ENCODE peak calls at places on chromosomes 6 and 20, in five cellular contexts. V is right atrium auricular region, M is H9, H is choroid plexus epithelial cell, O is GM20000. Z is an unnamed sample.

GRCh38 chr20:10536531-10536930 is 101.4 kb downstream of the SLX4IP start:
- DNase-seq in O (no peak), V (no peak), M (peak), H (peak), Z (peak)

GRCh38 chr6:106084106-106084963 is 1.8 kb upstream of the PRDM1 start:
- DNase-seq in H (peak), M (peak), V (no peak), O (peak), Z (no peak)

GRCh38 chr20:54475334-54476287 is at the start of gene DOK5:
- DNase-seq in H (peak), V (peak), O (no peak), M (peak), Z (no peak)

GRCh38 chr6:67748521-67748920 is 886.6 kb upstream of the ADGRB3 start:
- DNase-seq in O (no peak), M (no peak), V (no peak), H (no peak), Z (no peak)

GRCh38 chr20:35992713-35993335 is 24.4 kb downstream of the CNBD2 start:
- DNase-seq in H (peak), M (peak), O (peak), V (no peak), Z (peak)

GRCh38 chr6:100998111-100998510 is 117.0 kb upstream of the ASCC3 start:
- DNase-seq in V (no peak), H (peak), M (no peak), O (no peak), Z (no peak)

GRCh38 chr6:40912158-40912946 is 126.7 kb downstream of the UNC5CL start:
- DNase-seq in H (peak), M (peak), V (no peak), O (peak), Z (peak)

GRCh38 chr20:58344741-58345140 is 35.2 kb downstream of the RAB22A start:
- DNase-seq in V (no peak), O (no peak), M (no peak), H (peak), Z (no peak)

GRCh38 chr6:37302086-37302686 is 44.2 kb upstream of the TMEM217 start:
- DNase-seq in O (no peak), M (no peak), V (no peak), H (no peak), Z (no peak)

GRCh38 chr20:61966492-61967244 is 99.0 kb downstream of the TAF4 start:
- DNase-seq in V (no peak), M (no peak), O (no peak), H (no peak), Z (no peak)

GRCh38 chr6:25883536-25883935 is 9.5 kb upstream of the SLC17A3 start:
- DNase-seq in O (no peak), M (no peak), V (no peak), H (no peak), Z (no peak)

GRCh38 chr20:31542201-31542842 is 28.1 kb downstream of the HM13 start:
- DNase-seq in H (no peak), O (no peak), M (no peak), V (no peak), Z (peak)

GRCh38 chr6:166570929-166571699 is 15.4 kb downstream of the RAMACL start:
- DNase-seq in H (no peak), M (peak), O (no peak), V (peak), Z (no peak)

GRCh38 chr6:83879746-83880145 is 20.3 kb downstream of the CYB5R4 start:
- DNase-seq in M (no peak), H (no peak), V (no peak), O (no peak), Z (no peak)

GRCh38 chr6:68967549-68968300 is 332.6 kb downstream of the ADGRB3 start:
- DNase-seq in V (peak), M (peak), H (peak), O (peak), Z (peak)

GRCh38 chr6:31956796-31957195 is 2.0 kb downstream of the NELFE start:
- DNase-seq in O (no peak), H (no peak), M (no peak), V (no peak), Z (no peak)

GRCh38 chr20:5947276-5947675 is 3.1 kb downstream of the TRMT6 start:
- DNase-seq in M (no peak), O (no peak), V (no peak), H (no peak), Z (peak)

GRCh38 chr6:139568956-139569538 is 194.6 kb upstream of the CITED2 start:
- DNase-seq in M (no peak), V (no peak), O (no peak), H (peak), Z (no peak)

GRCh38 chr20:611047-611842 is 1.1 kb upstream of the TCF15 start:
- DNase-seq in M (no peak), O (no peak), H (no peak), V (no peak), Z (no peak)

GRCh38 chr20:55567826-55568225 is 437.5 kb downstream of the CBLN4 start:
- DNase-seq in O (no peak), V (no peak), M (no peak), H (no peak), Z (no peak)

DNA sequence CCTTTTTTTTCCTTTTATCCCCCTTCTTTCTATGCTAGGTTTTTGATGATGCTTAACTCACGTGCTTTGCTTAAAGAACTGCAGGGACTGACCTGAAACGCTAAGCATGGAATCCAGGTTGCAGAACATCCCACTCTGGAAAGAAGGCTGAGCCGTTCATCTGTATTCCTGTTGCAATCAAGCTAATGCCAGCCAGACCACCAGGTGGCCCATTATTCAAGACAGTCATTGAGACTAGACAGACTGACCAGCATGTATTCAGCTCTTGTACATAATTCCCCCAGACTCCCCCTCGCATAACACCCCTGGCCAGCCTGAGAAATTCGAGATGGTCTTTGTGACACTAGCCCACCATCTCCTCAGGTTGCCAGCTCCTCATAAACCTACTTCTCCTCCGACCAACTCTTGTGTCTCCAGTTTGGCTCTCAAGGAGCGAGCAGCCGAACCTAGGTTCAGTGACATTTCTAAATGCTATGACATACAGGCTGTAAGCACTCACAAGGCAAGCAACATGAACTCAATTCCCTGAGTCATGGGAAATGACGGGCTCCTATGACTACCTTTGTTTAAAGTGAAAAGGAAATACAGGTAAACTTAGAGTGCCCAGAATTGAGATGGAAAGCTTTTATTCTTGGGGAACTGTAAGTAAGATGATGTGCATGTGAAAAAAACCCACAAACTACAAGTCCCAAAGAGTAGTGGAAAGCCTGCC is 309.3 kb upstream of the CDYL start:
- DNase-seq in H (peak), M (no peak), V (no peak), O (no peak), Z (no peak)
- TF ChIP-seq CTCF in H (peak), M (no peak), V (no peak), O (no peak), Z (no peak)

GRCh38 chr6:136820541-136820940 is 1.9 kb upstream of the PEX7 start:
- DNase-seq in O (no peak), H (no peak), M (no peak), V (no peak), Z (no peak)

GRCh38 chr6:136822379-136823127 is at the start of gene PEX7:
- DNase-seq in M (peak), H (peak), V (peak), O (peak), Z (peak)

GRCh38 chr6:136826216-136826615 is 3.8 kb downstream of the PEX7 start:
- DNase-seq in M (no peak), H (no peak), V (no peak), O (no peak), Z (no peak)

GRCh38 chr6:136822051-136822378 is 377 bp upstream of the PEX7 start:
- DNase-seq in O (peak), V (no peak), M (peak), H (peak), Z (peak)

DNA sequence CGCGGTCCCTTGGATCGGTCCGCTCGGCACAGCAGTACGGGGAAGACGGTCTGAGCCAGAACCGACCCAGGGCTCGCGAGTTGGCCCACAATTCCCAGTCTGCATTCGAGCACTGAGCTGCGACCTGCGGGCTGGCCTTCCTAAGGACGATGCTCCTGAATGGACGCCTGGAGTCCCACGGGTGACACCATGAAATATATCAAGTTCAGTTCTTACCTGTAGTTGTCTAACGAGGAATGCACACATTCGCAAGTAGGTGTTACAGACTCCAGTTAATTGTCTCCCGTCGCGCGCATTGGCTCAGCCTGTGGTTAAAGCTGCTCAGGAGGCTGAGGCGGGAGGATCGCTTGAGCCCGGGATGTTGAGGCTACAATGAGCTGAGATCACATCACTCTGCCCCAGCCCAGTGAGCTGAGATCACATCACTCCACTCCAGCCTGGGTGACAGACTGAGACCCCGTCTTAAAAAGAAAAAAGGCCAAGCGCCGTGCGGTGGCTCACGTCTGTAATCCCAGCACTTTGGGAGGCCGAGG is 802 bp downstream of the PEX7 start:
- DNase-seq in V (no peak), M (no peak), H (no peak), O (no peak), Z (peak)
- TF ChIP-seq CTCF in V (no peak), M (no peak), H (no peak), O (no peak), Z (peak)

DNA sequence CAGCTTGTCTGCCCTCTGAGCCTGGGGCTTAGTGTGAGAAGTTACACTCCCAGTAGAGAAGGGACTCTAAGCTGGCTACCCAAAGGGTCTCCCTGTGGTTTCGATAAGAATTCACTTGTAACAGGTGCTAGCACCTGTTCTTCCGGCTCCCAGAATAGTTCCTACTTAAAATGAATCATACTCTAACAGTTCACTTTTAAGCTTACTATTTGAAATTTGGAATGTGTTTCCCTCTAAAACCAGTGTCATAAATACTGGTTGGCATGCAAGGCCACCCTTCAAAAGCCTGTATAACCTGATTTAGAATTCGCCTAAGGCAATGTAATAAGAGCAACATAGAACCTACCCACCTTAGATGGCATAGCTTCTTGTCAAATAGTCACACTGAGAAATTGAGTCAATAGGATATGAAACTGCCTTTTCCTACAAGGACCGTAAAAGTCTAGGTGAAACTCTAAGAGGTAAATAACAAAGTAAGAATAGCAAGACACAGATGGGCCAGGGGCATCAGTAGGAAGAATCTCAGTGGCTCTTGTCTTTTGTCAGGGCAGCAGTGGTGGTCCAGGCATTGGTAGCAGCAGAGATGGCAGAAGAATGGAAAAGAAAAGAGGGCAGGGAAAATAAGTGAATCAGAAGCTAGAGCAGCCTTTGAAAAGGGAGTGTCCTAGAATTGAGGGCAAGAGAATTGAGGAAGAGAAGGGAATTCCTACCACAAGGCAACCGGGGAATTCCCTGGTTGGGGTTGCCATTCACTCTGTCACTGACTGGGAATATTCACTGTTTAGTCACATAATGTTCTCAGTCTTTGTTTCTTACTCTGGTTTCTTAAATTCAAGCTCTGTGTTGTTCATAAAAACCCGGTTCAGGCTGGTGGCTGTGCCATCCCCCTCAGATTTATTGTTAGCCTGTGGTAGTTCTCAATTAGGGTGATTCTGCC is 91.5 kb downstream of the HIVEP2 start:
- DNase-seq in H (no peak), O (no peak), M (no peak), V (no peak), Z (no peak)
- TF ChIP-seq CTCF in H (no peak), O (no peak), M (no peak), V (no peak), Z (no peak)

GRCh38 chr6:16276991-16277981 is 38.9 kb downstream of the GMPR start:
- DNase-seq in M (peak), V (peak), H (peak), O (no peak), Z (peak)
- TF ChIP-seq CTCF in M (peak), V (no peak), H (peak), O (peak), Z (no peak)

GRCh38 chr20:37245181-37245580 is 16.4 kb downstream of the GHRH start:
- DNase-seq in H (no peak), M (no peak), O (no peak), V (no peak), Z (no peak)

GRCh38 chr20:37244572-37244957 is 17.0 kb downstream of the GHRH start:
- DNase-seq in H (no peak), M (no peak), O (no peak), V (no peak), Z (no peak)

GRCh38 chr20:37242503-37242902 is 19.1 kb downstream of the GHRH start:
- DNase-seq in V (no peak), O (no peak), H (no peak), M (no peak), Z (no peak)

GRCh38 chr20:37243937-37244571 is 17.6 kb downstream of the GHRH start:
- DNase-seq in M (no peak), H (peak), O (no peak), V (no peak), Z (no peak)

GRCh38 chr20:37243076-37243936 is 18.3 kb downstream of the GHRH start:
- DNase-seq in O (no peak), M (peak), H (peak), V (no peak), Z (no peak)
- TF ChIP-seq CTCF in O (no peak), M (peak), H (peak), V (no peak), Z (no peak)

GRCh38 chr6:39841923-39842322 is 49.7 kb downstream of the DAAM2 start:
- DNase-seq in H (no peak), O (no peak), M (no peak), V (no peak), Z (no peak)

GRCh38 chr6:39844866-39845265 is 52.7 kb downstream of the DAAM2 start:
- DNase-seq in O (no peak), H (no peak), M (no peak), V (no peak), Z (no peak)

GRCh38 chr6:39841291-39841690 is 49.1 kb downstream of the DAAM2 start:
- DNase-seq in V (no peak), H (no peak), M (peak), O (no peak), Z (no peak)

GRCh38 chr6:39840781-39841180 is 48.6 kb downstream of the DAAM2 start:
- DNase-seq in H (no peak), M (no peak), V (no peak), O (no peak), Z (no peak)

DNA sequence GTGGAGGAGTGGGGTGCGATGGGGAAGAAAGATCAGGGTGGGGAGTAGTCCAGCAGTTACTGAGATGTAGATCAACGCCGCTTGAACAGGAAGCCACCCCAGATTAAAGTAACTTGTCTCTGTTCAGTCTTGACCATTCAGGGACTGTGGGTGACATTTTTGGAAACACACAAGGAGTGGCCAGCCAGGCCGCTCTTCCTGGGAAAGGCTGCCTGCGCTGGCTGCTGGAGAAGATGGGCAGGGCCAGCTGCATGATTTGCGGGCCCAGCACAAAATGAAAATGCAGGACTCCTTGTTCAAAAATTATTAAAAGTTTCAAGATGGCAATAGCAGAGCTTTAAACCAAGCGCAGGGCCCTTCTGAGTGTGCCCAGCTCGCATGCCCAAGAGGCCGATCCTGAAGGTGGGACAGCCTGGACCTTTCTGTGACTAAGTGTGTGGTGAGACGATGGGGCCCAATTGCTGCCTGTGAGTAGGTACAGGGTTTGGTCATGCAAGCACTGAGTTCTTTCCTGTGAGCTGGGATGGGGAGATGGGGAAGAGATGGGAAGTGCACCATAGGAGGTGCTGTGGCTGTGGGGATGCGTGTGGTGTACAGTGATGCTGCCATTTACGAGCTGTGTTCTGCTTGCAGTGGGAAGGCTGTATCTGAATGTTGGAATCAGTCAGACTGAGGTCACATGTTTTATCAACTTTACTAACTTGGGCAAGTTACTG is 51.3 kb downstream of the DAAM2 start:
- DNase-seq in V (no peak), H (no peak), O (no peak), M (no peak), Z (no peak)
- TF ChIP-seq CTCF in V (no peak), H (peak), O (no peak), M (peak), Z (no peak)

Z was measured in activated CD8-positive, alpha-beta T cell treated with anti-CD3 and anti-CD28 coated beads for 36 hours.